ENCODE peak calls at places on chromosomes 6 and 20, in ten cellular contexts. One of them, this sample, is unnamed. For H3K9me3, the result is how much of the 10 kb centered on the place peaks cover.

GRCh38 chr6:51025082-51025777 is 206.6 kb downstream of the TFAP2B start:
- DNase-seq in AG04450: no peak
- DNase-seq in psoas muscle: no peak
- DNase-seq in cardiac muscle cell: no peak
- DNase-seq in left ventricle myocardium inferior: no peak
- DNase-seq in HAP-1: no peak
- DNase-seq in neuronal stem cell: no peak
- DNase-seq in breast epithelium: no peak
- DNase-seq in fibroblast of lung: no peak
- DNase-seq in left lung: no peak
- DNase-seq in this sample: no peak

GRCh38 chr6:126091507-126091906 is 105.2 kb downstream of the TRMT11 start:
- DNase-seq in AG04450: no peak
- DNase-seq in psoas muscle: no peak
- DNase-seq in cardiac muscle cell: no peak
- DNase-seq in left ventricle myocardium inferior: no peak
- DNase-seq in HAP-1: peak
- DNase-seq in neuronal stem cell: peak
- DNase-seq in breast epithelium: no peak
- DNase-seq in fibroblast of lung: no peak
- DNase-seq in left lung: no peak
- DNase-seq in this sample: no peak

GRCh38 chr6:4910060-4910746 is 93.6 kb downstream of the RPP40 start:
- DNase-seq in AG04450: no peak
- DNase-seq in psoas muscle: no peak
- DNase-seq in cardiac muscle cell: no peak
- DNase-seq in left ventricle myocardium inferior: no peak
- DNase-seq in HAP-1: no peak
- DNase-seq in neuronal stem cell: no peak
- DNase-seq in breast epithelium: no peak
- DNase-seq in fibroblast of lung: no peak
- DNase-seq in left lung: no peak
- DNase-seq in this sample: no peak

GRCh38 chr20:25313608-25314007 is 65.7 kb downstream of the PYGB start:
- DNase-seq in AG04450: no peak
- DNase-seq in psoas muscle: no peak
- DNase-seq in cardiac muscle cell: no peak
- DNase-seq in left ventricle myocardium inferior: no peak
- DNase-seq in HAP-1: no peak
- DNase-seq in neuronal stem cell: no peak
- DNase-seq in breast epithelium: no peak
- DNase-seq in fibroblast of lung: no peak
- DNase-seq in left lung: no peak
- DNase-seq in this sample: no peak

GRCh38 chr20:51383891-51384510 is 158.5 kb downstream of the NFATC2 start:
- DNase-seq in AG04450: no peak
- DNase-seq in psoas muscle: no peak
- DNase-seq in cardiac muscle cell: no peak
- DNase-seq in left ventricle myocardium inferior: no peak
- DNase-seq in HAP-1: no peak
- DNase-seq in neuronal stem cell: no peak
- DNase-seq in breast epithelium: no peak
- DNase-seq in fibroblast of lung: no peak
- DNase-seq in left lung: no peak
- DNase-seq in this sample: no peak

GRCh38 chr6:114364295-114364694 is 21.5 kb upstream of the HS3ST5 start:
- DNase-seq in AG04450: peak
- DNase-seq in psoas muscle: no peak
- DNase-seq in cardiac muscle cell: peak
- DNase-seq in left ventricle myocardium inferior: no peak
- DNase-seq in HAP-1: no peak
- DNase-seq in neuronal stem cell: no peak
- DNase-seq in breast epithelium: no peak
- DNase-seq in fibroblast of lung: peak
- DNase-seq in left lung: no peak
- DNase-seq in this sample: no peak

GRCh38 chr20:32609993-32610896 is 25.1 kb upstream of the NOL4L start:
- DNase-seq in AG04450: no peak
- DNase-seq in psoas muscle: no peak
- DNase-seq in cardiac muscle cell: peak
- DNase-seq in left ventricle myocardium inferior: no peak
- DNase-seq in HAP-1: no peak
- DNase-seq in neuronal stem cell: no peak
- DNase-seq in breast epithelium: no peak
- DNase-seq in fibroblast of lung: no peak
- DNase-seq in left lung: no peak
- DNase-seq in this sample: no peak

GRCh38 chr6:52390361-52390727 is 28.4 kb downstream of the PAQR8 start:
- DNase-seq in AG04450: no peak
- DNase-seq in psoas muscle: no peak
- DNase-seq in cardiac muscle cell: no peak
- DNase-seq in left ventricle myocardium inferior: no peak
- DNase-seq in HAP-1: no peak
- DNase-seq in neuronal stem cell: no peak
- DNase-seq in breast epithelium: no peak
- DNase-seq in fibroblast of lung: peak
- DNase-seq in left lung: no peak
- DNase-seq in this sample: peak

GRCh38 chr6:82419859-82420258 is 56.2 kb downstream of the TPBG start:
- DNase-seq in AG04450: no peak
- DNase-seq in psoas muscle: no peak
- DNase-seq in cardiac muscle cell: no peak
- DNase-seq in left ventricle myocardium inferior: no peak
- DNase-seq in HAP-1: no peak
- DNase-seq in neuronal stem cell: no peak
- DNase-seq in breast epithelium: no peak
- DNase-seq in fibroblast of lung: no peak
- DNase-seq in left lung: no peak
- DNase-seq in this sample: no peak

GRCh38 chr6:20266851-20267608 is 54.8 kb upstream of the MBOAT1 start:
- DNase-seq in AG04450: no peak
- DNase-seq in psoas muscle: no peak
- DNase-seq in cardiac muscle cell: no peak
- DNase-seq in left ventricle myocardium inferior: no peak
- DNase-seq in HAP-1: no peak
- DNase-seq in neuronal stem cell: no peak
- DNase-seq in breast epithelium: no peak
- DNase-seq in fibroblast of lung: no peak
- DNase-seq in left lung: no peak
- DNase-seq in this sample: no peak

GRCh38 chr20:24499472-24499871 is 30.0 kb downstream of the SYNDIG1 start:
- DNase-seq in AG04450: no peak
- DNase-seq in psoas muscle: no peak
- DNase-seq in cardiac muscle cell: no peak
- DNase-seq in left ventricle myocardium inferior: no peak
- DNase-seq in HAP-1: no peak
- DNase-seq in neuronal stem cell: no peak
- DNase-seq in breast epithelium: no peak
- DNase-seq in fibroblast of lung: no peak
- DNase-seq in left lung: no peak
- DNase-seq in this sample: no peak

GRCh38 chr20:12970372-12970821 is 38.4 kb upstream of the SPTLC3 start:
- DNase-seq in AG04450: peak
- DNase-seq in psoas muscle: no peak
- DNase-seq in cardiac muscle cell: peak
- DNase-seq in left ventricle myocardium inferior: no peak
- DNase-seq in HAP-1: peak
- DNase-seq in neuronal stem cell: peak
- DNase-seq in breast epithelium: no peak
- DNase-seq in fibroblast of lung: peak
- DNase-seq in left lung: no peak
- DNase-seq in this sample: no peak

GRCh38 chr6:166266336-166266735 is 41.9 kb downstream of the PRR18 start:
- DNase-seq in AG04450: no peak
- DNase-seq in psoas muscle: no peak
- DNase-seq in cardiac muscle cell: no peak
- DNase-seq in left ventricle myocardium inferior: no peak
- DNase-seq in HAP-1: no peak
- DNase-seq in neuronal stem cell: no peak
- DNase-seq in breast epithelium: no peak
- DNase-seq in fibroblast of lung: no peak
- DNase-seq in left lung: no peak
- DNase-seq in this sample: no peak

GRCh38 chr20:47464380-47465101 is 37.1 kb upstream of the NCOA3 start:
- DNase-seq in AG04450: peak
- DNase-seq in psoas muscle: peak
- DNase-seq in cardiac muscle cell: no peak
- DNase-seq in left ventricle myocardium inferior: peak
- DNase-seq in HAP-1: no peak
- DNase-seq in neuronal stem cell: no peak
- DNase-seq in breast epithelium: peak
- DNase-seq in fibroblast of lung: peak
- DNase-seq in left lung: no peak
- DNase-seq in this sample: no peak

GRCh38 chr20:24665196-24665595 is 195.8 kb downstream of the SYNDIG1 start:
- DNase-seq in AG04450: no peak
- DNase-seq in psoas muscle: no peak
- DNase-seq in cardiac muscle cell: no peak
- DNase-seq in left ventricle myocardium inferior: no peak
- DNase-seq in HAP-1: no peak
- DNase-seq in neuronal stem cell: no peak
- DNase-seq in breast epithelium: no peak
- DNase-seq in fibroblast of lung: no peak
- DNase-seq in left lung: no peak
- DNase-seq in this sample: no peak

GRCh38 chr6:27448456-27448855 is 24.4 kb downstream of the ZNF184 start:
- DNase-seq in AG04450: no peak
- DNase-seq in psoas muscle: no peak
- DNase-seq in cardiac muscle cell: no peak
- DNase-seq in left ventricle myocardium inferior: no peak
- DNase-seq in HAP-1: no peak
- DNase-seq in neuronal stem cell: no peak
- DNase-seq in breast epithelium: no peak
- DNase-seq in fibroblast of lung: no peak
- DNase-seq in left lung: no peak
- DNase-seq in this sample: no peak
- H3K9me3 ChIP-seq in AG04450: under half
- H3K9me3 ChIP-seq in psoas muscle: half or more
- H3K9me3 ChIP-seq in cardiac muscle cell: under half
- H3K9me3 ChIP-seq in left ventricle myocardium inferior: half or more
- H3K9me3 ChIP-seq in HAP-1: under half
- H3K9me3 ChIP-seq in neuronal stem cell: under half
- H3K9me3 ChIP-seq in breast epithelium: half or more
- H3K9me3 ChIP-seq in fibroblast of lung: under half
- H3K9me3 ChIP-seq in left lung: under half
- H3K9me3 ChIP-seq in this sample: under half

GRCh38 chr20:35511814-35512420 is 17.5 kb downstream of the C20orf173 start:
- DNase-seq in AG04450: no peak
- DNase-seq in psoas muscle: no peak
- DNase-seq in cardiac muscle cell: peak
- DNase-seq in left ventricle myocardium inferior: no peak
- DNase-seq in HAP-1: peak
- DNase-seq in neuronal stem cell: peak
- DNase-seq in breast epithelium: no peak
- DNase-seq in fibroblast of lung: peak
- DNase-seq in left lung: no peak
- DNase-seq in this sample: no peak
- H3K9me3 ChIP-seq in AG04450: under half
- H3K9me3 ChIP-seq in psoas muscle: under half
- H3K9me3 ChIP-seq in cardiac muscle cell: under half
- H3K9me3 ChIP-seq in left ventricle myocardium inferior: under half
- H3K9me3 ChIP-seq in HAP-1: under half
- H3K9me3 ChIP-seq in neuronal stem cell: under half
- H3K9me3 ChIP-seq in breast epithelium: under half
- H3K9me3 ChIP-seq in fibroblast of lung: under half
- H3K9me3 ChIP-seq in left lung: under half
- H3K9me3 ChIP-seq in this sample: under half

DNA sequence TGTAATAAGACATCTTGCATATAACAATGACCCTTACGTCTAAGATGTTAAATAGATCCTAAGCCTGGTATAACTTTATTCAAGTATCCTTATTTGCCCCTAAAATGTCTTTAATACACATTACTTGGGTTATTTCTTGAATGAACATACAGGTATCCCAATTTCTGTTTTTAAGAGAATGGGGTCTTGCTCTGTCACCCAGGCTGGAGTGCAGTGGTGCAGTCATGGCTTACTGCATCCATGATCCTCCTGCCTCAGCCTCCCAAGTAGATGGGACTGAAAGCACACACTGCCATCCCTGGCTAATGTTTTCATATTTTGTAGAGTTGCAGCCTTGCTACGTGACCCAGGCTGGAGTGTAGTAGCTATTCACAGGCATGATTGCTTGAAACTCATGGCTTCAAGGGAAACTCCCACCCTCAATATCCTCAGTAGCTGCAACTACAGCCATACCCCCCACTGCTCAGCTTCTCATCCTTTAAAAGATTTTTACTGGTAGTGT is 10.4 kb upstream of the ZNFX1 start:
- DNase-seq in AG04450: no peak
- DNase-seq in psoas muscle: no peak
- DNase-seq in cardiac muscle cell: no peak
- DNase-seq in left ventricle myocardium inferior: no peak
- DNase-seq in HAP-1: no peak
- DNase-seq in neuronal stem cell: no peak
- DNase-seq in breast epithelium: no peak
- DNase-seq in fibroblast of lung: no peak
- DNase-seq in left lung: no peak
- DNase-seq in this sample: no peak
- H3K9me3 ChIP-seq in AG04450: under half
- H3K9me3 ChIP-seq in psoas muscle: under half
- H3K9me3 ChIP-seq in cardiac muscle cell: under half
- H3K9me3 ChIP-seq in left ventricle myocardium inferior: under half
- H3K9me3 ChIP-seq in HAP-1: under half
- H3K9me3 ChIP-seq in neuronal stem cell: under half
- H3K9me3 ChIP-seq in breast epithelium: half or more
- H3K9me3 ChIP-seq in fibroblast of lung: under half
- H3K9me3 ChIP-seq in left lung: under half
- H3K9me3 ChIP-seq in this sample: under half

GRCh38 chr6:168393126-168393870 is 47.7 kb upstream of the SMOC2 start:
- DNase-seq in AG04450: no peak
- DNase-seq in psoas muscle: no peak
- DNase-seq in cardiac muscle cell: no peak
- DNase-seq in left ventricle myocardium inferior: no peak
- DNase-seq in HAP-1: no peak
- DNase-seq in neuronal stem cell: no peak
- DNase-seq in breast epithelium: peak
- DNase-seq in fibroblast of lung: no peak
- DNase-seq in left lung: peak
- DNase-seq in this sample: no peak

GRCh38 chr6:168397011-168397410 is 44.0 kb upstream of the SMOC2 start:
- DNase-seq in AG04450: no peak
- DNase-seq in psoas muscle: no peak
- DNase-seq in cardiac muscle cell: no peak
- DNase-seq in left ventricle myocardium inferior: no peak
- DNase-seq in HAP-1: no peak
- DNase-seq in neuronal stem cell: no peak
- DNase-seq in breast epithelium: no peak
- DNase-seq in fibroblast of lung: no peak
- DNase-seq in left lung: no peak
- DNase-seq in this sample: no peak

GRCh38 chr6:168395983-168396382 is 45.0 kb upstream of the SMOC2 start:
- DNase-seq in AG04450: no peak
- DNase-seq in psoas muscle: no peak
- DNase-seq in cardiac muscle cell: no peak
- DNase-seq in left ventricle myocardium inferior: no peak
- DNase-seq in HAP-1: no peak
- DNase-seq in neuronal stem cell: no peak
- DNase-seq in breast epithelium: no peak
- DNase-seq in fibroblast of lung: no peak
- DNase-seq in left lung: peak
- DNase-seq in this sample: no peak

GRCh38 chr6:168390746-168391400 is 50.1 kb upstream of the SMOC2 start:
- DNase-seq in AG04450: no peak
- DNase-seq in psoas muscle: no peak
- DNase-seq in cardiac muscle cell: no peak
- DNase-seq in left ventricle myocardium inferior: no peak
- DNase-seq in HAP-1: no peak
- DNase-seq in neuronal stem cell: no peak
- DNase-seq in breast epithelium: peak
- DNase-seq in fibroblast of lung: no peak
- DNase-seq in left lung: peak
- DNase-seq in this sample: no peak

GRCh38 chr6:168394606-168395005 is 46.4 kb upstream of the SMOC2 start:
- DNase-seq in AG04450: no peak
- DNase-seq in psoas muscle: no peak
- DNase-seq in cardiac muscle cell: no peak
- DNase-seq in left ventricle myocardium inferior: no peak
- DNase-seq in HAP-1: no peak
- DNase-seq in neuronal stem cell: no peak
- DNase-seq in breast epithelium: no peak
- DNase-seq in fibroblast of lung: no peak
- DNase-seq in left lung: peak
- DNase-seq in this sample: no peak
- H3K9me3 ChIP-seq in AG04450: half or more
- H3K9me3 ChIP-seq in psoas muscle: under half
- H3K9me3 ChIP-seq in cardiac muscle cell: under half
- H3K9me3 ChIP-seq in left ventricle myocardium inferior: under half
- H3K9me3 ChIP-seq in HAP-1: under half
- H3K9me3 ChIP-seq in neuronal stem cell: under half
- H3K9me3 ChIP-seq in breast epithelium: under half
- H3K9me3 ChIP-seq in fibroblast of lung: under half
- H3K9me3 ChIP-seq in left lung: under half
- H3K9me3 ChIP-seq in this sample: under half